ENCODE peak calls at places on chromosomes 1 and 21, in six cellular contexts. One of them, this sample, is unnamed. For H3K27me3, the result is how much of the 10 kb centered on the place peaks cover.

GRCh38 chr21:16509466-16509865 is 779.7 kb downstream of the USP25 start:
- DNase-seq in keratinocyte: no peak
- DNase-seq in psoas muscle: no peak
- DNase-seq in right lobe of liver: no peak
- DNase-seq in hepatocyte: no peak
- DNase-seq in MM.1S: no peak
- DNase-seq in this sample: no peak

GRCh38 chr1:151968058-151968457 is 25.6 kb downstream of the S100A10 start:
- DNase-seq in keratinocyte: no peak
- DNase-seq in psoas muscle: no peak
- DNase-seq in right lobe of liver: no peak
- DNase-seq in hepatocyte: peak
- DNase-seq in MM.1S: peak
- DNase-seq in this sample: no peak

GRCh38 chr1:231610392-231610791 is 16.2 kb upstream of the DISC1 start:
- DNase-seq in keratinocyte: no peak
- DNase-seq in psoas muscle: no peak
- DNase-seq in right lobe of liver: no peak
- DNase-seq in hepatocyte: no peak
- DNase-seq in MM.1S: peak
- DNase-seq in this sample: no peak

GRCh38 chr1:43879414-43879813 is 54.2 kb upstream of the ARTN start:
- DNase-seq in keratinocyte: no peak
- DNase-seq in psoas muscle: no peak
- DNase-seq in right lobe of liver: no peak
- DNase-seq in hepatocyte: no peak
- DNase-seq in MM.1S: no peak
- DNase-seq in this sample: no peak

GRCh38 chr1:162497723-162498441 is at the start of gene UHMK1:
- DNase-seq in keratinocyte: peak
- DNase-seq in psoas muscle: peak
- DNase-seq in right lobe of liver: peak
- DNase-seq in hepatocyte: peak
- DNase-seq in MM.1S: peak
- DNase-seq in this sample: peak

GRCh38 chr1:66282343-66282852 is 251.6 kb upstream of the SGIP1 start:
- DNase-seq in keratinocyte: no peak
- DNase-seq in psoas muscle: no peak
- DNase-seq in right lobe of liver: no peak
- DNase-seq in hepatocyte: no peak
- DNase-seq in MM.1S: peak
- DNase-seq in this sample: no peak

GRCh38 chr1:26112407-26112775 is 767 bp downstream of the PDIK1L start:
- DNase-seq in keratinocyte: no peak
- DNase-seq in psoas muscle: no peak
- DNase-seq in right lobe of liver: no peak
- DNase-seq in hepatocyte: no peak
- DNase-seq in MM.1S: no peak
- DNase-seq in this sample: no peak

GRCh38 chr1:19466112-19466561 is 19.2 kb downstream of the CAPZB start:
- DNase-seq in keratinocyte: no peak
- DNase-seq in psoas muscle: no peak
- DNase-seq in right lobe of liver: no peak
- DNase-seq in hepatocyte: no peak
- DNase-seq in MM.1S: no peak
- DNase-seq in this sample: no peak

GRCh38 chr1:178932552-178932906 is 61.7 kb upstream of the ANGPTL1 start:
- DNase-seq in keratinocyte: no peak
- DNase-seq in psoas muscle: no peak
- DNase-seq in right lobe of liver: no peak
- DNase-seq in hepatocyte: no peak
- DNase-seq in MM.1S: no peak
- DNase-seq in this sample: no peak

GRCh38 chr1:45275054-45275453 is 51.6 kb upstream of the HPDL start:
- DNase-seq in keratinocyte: no peak
- DNase-seq in psoas muscle: no peak
- DNase-seq in right lobe of liver: no peak
- DNase-seq in hepatocyte: no peak
- DNase-seq in MM.1S: peak
- DNase-seq in this sample: no peak

GRCh38 chr1:174222166-174222949 is 63.0 kb downstream of the RABGAP1L start:
- DNase-seq in keratinocyte: peak
- DNase-seq in psoas muscle: no peak
- DNase-seq in right lobe of liver: no peak
- DNase-seq in hepatocyte: no peak
- DNase-seq in MM.1S: no peak
- DNase-seq in this sample: no peak

GRCh38 chr1:236016083-236016482 is 48.8 kb downstream of the NID1 start:
- DNase-seq in keratinocyte: no peak
- DNase-seq in psoas muscle: peak
- DNase-seq in right lobe of liver: no peak
- DNase-seq in hepatocyte: no peak
- DNase-seq in MM.1S: no peak
- DNase-seq in this sample: peak

GRCh38 chr1:165857046-165857801 is 29.8 kb downstream of the UCK2 start:
- DNase-seq in keratinocyte: no peak
- DNase-seq in psoas muscle: no peak
- DNase-seq in right lobe of liver: peak
- DNase-seq in hepatocyte: peak
- DNase-seq in MM.1S: no peak
- DNase-seq in this sample: no peak

GRCh38 chr1:156709743-156710489 is 4.5 kb upstream of the CRABP2 start:
- DNase-seq in keratinocyte: no peak
- DNase-seq in psoas muscle: peak
- DNase-seq in right lobe of liver: no peak
- DNase-seq in hepatocyte: peak
- DNase-seq in MM.1S: no peak
- DNase-seq in this sample: peak

GRCh38 chr1:192797143-192797542 is 11.7 kb upstream of the RGS2 start:
- DNase-seq in keratinocyte: no peak
- DNase-seq in psoas muscle: no peak
- DNase-seq in right lobe of liver: no peak
- DNase-seq in hepatocyte: no peak
- DNase-seq in MM.1S: no peak
- DNase-seq in this sample: no peak

GRCh38 chr1:184524248-184524647 is 137.4 kb downstream of the C1orf21 start:
- DNase-seq in keratinocyte: peak
- DNase-seq in psoas muscle: no peak
- DNase-seq in right lobe of liver: no peak
- DNase-seq in hepatocyte: no peak
- DNase-seq in MM.1S: no peak
- DNase-seq in this sample: no peak

GRCh38 chr1:91124989-91125417 is 103.2 kb upstream of the ZNF644 start:
- DNase-seq in keratinocyte: no peak
- DNase-seq in psoas muscle: no peak
- DNase-seq in right lobe of liver: no peak
- DNase-seq in hepatocyte: peak
- DNase-seq in MM.1S: peak
- DNase-seq in this sample: no peak

GRCh38 chr1:206693592-206693991 is 8.9 kb downstream of the MAPKAPK2 start:
- DNase-seq in keratinocyte: no peak
- DNase-seq in psoas muscle: peak
- DNase-seq in right lobe of liver: peak
- DNase-seq in hepatocyte: no peak
- DNase-seq in MM.1S: no peak
- DNase-seq in this sample: no peak

GRCh38 chr1:192807221-192807967 is 1.4 kb upstream of the RGS2 start:
- DNase-seq in keratinocyte: no peak
- DNase-seq in psoas muscle: no peak
- DNase-seq in right lobe of liver: no peak
- DNase-seq in hepatocyte: no peak
- DNase-seq in MM.1S: no peak
- DNase-seq in this sample: no peak

GRCh38 chr1:113141650-113142473 is 68.9 kb downstream of the LRIG2 start:
- DNase-seq in keratinocyte: no peak
- DNase-seq in psoas muscle: no peak
- DNase-seq in right lobe of liver: no peak
- DNase-seq in hepatocyte: no peak
- DNase-seq in MM.1S: peak
- DNase-seq in this sample: no peak

GRCh38 chr1:174940776-174941175 is 59.0 kb upstream of the CACYBP start:
- DNase-seq in keratinocyte: no peak
- DNase-seq in psoas muscle: no peak
- DNase-seq in right lobe of liver: no peak
- DNase-seq in hepatocyte: no peak
- DNase-seq in MM.1S: no peak
- DNase-seq in this sample: no peak

GRCh38 chr1:65164633-65165032 is 16.6 kb downstream of the AK4 start:
- DNase-seq in keratinocyte: no peak
- DNase-seq in psoas muscle: no peak
- DNase-seq in right lobe of liver: no peak
- DNase-seq in hepatocyte: no peak
- DNase-seq in MM.1S: no peak
- DNase-seq in this sample: no peak

GRCh38 chr1:161216945-161217712 is 2.0 kb downstream of the FCER1G start:
- DNase-seq in keratinocyte: no peak
- DNase-seq in psoas muscle: no peak
- DNase-seq in right lobe of liver: no peak
- DNase-seq in hepatocyte: no peak
- DNase-seq in MM.1S: peak
- DNase-seq in this sample: no peak

GRCh38 chr1:245166471-245166885 is 11.7 kb downstream of the KIF26B start:
- DNase-seq in keratinocyte: no peak
- DNase-seq in psoas muscle: no peak
- DNase-seq in right lobe of liver: no peak
- DNase-seq in hepatocyte: peak
- DNase-seq in MM.1S: no peak
- DNase-seq in this sample: no peak

GRCh38 chr1:88649932-88650331 is 34.1 kb upstream of the PKN2 start:
- DNase-seq in keratinocyte: no peak
- DNase-seq in psoas muscle: no peak
- DNase-seq in right lobe of liver: no peak
- DNase-seq in hepatocyte: no peak
- DNase-seq in MM.1S: no peak
- DNase-seq in this sample: no peak

GRCh38 chr1:198258491-198258890 is 101.7 kb downstream of the NEK7 start:
- DNase-seq in keratinocyte: no peak
- DNase-seq in psoas muscle: no peak
- DNase-seq in right lobe of liver: no peak
- DNase-seq in hepatocyte: no peak
- DNase-seq in MM.1S: no peak
- DNase-seq in this sample: no peak

GRCh38 chr1:117671781-117672501 is 66.1 kb downstream of the TENT5C start:
- DNase-seq in keratinocyte: no peak
- DNase-seq in psoas muscle: peak
- DNase-seq in right lobe of liver: peak
- DNase-seq in hepatocyte: peak
- DNase-seq in MM.1S: no peak
- DNase-seq in this sample: peak

GRCh38 chr1:30731806-30732276 is 8.5 kb upstream of the MATN1 start:
- DNase-seq in keratinocyte: no peak
- DNase-seq in psoas muscle: no peak
- DNase-seq in right lobe of liver: no peak
- DNase-seq in hepatocyte: no peak
- DNase-seq in MM.1S: no peak
- DNase-seq in this sample: no peak

DNA sequence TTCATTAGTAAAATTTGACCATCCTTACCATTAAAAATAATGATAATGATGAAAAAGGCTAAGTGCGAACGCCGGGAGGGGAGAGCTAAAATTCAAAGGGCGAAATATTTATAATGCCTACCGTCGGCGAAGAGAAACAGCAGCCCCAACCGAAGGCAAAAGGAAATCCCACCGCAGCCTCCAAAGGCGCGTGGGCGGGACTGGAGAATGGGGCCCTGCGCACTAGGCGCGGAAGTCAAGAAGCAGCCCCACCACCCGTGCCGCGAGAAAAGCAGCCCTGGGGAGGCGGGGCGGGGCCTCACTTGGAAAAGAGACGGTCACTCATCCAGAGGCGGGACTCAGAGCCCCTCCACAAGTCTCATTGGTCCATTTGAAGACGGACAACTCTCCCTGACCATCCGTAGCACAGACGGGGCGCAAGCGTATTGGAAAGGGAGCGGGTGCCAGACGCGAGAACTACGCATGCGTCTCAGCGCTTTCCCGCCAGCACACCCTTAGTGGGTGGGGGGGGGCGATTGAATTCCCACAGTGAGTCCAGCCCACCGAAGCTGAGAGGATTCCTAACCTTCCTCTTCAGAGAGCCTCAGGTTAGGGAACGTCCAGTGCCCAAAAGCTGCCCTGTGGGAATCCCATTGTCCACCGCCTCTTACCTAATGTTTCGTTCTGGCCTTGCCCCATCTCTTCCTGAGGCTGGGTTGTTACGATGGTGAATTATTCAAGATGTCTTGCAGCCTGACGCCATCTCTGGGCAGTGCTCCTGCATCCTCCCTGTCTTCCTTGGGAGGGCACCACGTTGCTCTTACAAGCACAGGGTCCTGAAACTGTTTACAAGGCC is 19.0 kb downstream of the MTX1 start:
- DNase-seq in keratinocyte: peak
- DNase-seq in psoas muscle: peak
- DNase-seq in right lobe of liver: peak
- DNase-seq in hepatocyte: peak
- DNase-seq in MM.1S: peak
- DNase-seq in this sample: peak
- TF ChIP-seq CTCF in keratinocyte: no peak
- TF ChIP-seq CTCF in psoas muscle: no peak
- TF ChIP-seq CTCF in right lobe of liver: no peak
- TF ChIP-seq CTCF in hepatocyte: peak
- TF ChIP-seq CTCF in MM.1S: no peak
- TF ChIP-seq CTCF in this sample: no peak

GRCh38 chr21:45151484-45152115 is 77.2 kb downstream of the ADARB1 start:
- DNase-seq in keratinocyte: no peak
- DNase-seq in psoas muscle: no peak
- DNase-seq in right lobe of liver: no peak
- DNase-seq in hepatocyte: no peak
- DNase-seq in MM.1S: no peak
- DNase-seq in this sample: no peak
- H3K27ac ChIP-seq in keratinocyte: no peak
- H3K27ac ChIP-seq in psoas muscle: no peak
- H3K27ac ChIP-seq in right lobe of liver: no peak
- H3K27ac ChIP-seq in hepatocyte: no peak
- H3K27ac ChIP-seq in MM.1S: no peak
- H3K27ac ChIP-seq in this sample: no peak

GRCh38 chr21:42317826-42318746 is 2.9 kb upstream of the TFF3 start:
- DNase-seq in keratinocyte: no peak
- DNase-seq in psoas muscle: no peak
- DNase-seq in right lobe of liver: no peak
- DNase-seq in hepatocyte: no peak
- DNase-seq in MM.1S: no peak
- DNase-seq in this sample: no peak
- H3K27me3 ChIP-seq in keratinocyte: under half
- H3K27me3 ChIP-seq in psoas muscle: under half
- H3K27me3 ChIP-seq in right lobe of liver: under half
- H3K27me3 ChIP-seq in hepatocyte: under half
- H3K27me3 ChIP-seq in MM.1S: half or more
- H3K27me3 ChIP-seq in this sample: under half

DNA sequence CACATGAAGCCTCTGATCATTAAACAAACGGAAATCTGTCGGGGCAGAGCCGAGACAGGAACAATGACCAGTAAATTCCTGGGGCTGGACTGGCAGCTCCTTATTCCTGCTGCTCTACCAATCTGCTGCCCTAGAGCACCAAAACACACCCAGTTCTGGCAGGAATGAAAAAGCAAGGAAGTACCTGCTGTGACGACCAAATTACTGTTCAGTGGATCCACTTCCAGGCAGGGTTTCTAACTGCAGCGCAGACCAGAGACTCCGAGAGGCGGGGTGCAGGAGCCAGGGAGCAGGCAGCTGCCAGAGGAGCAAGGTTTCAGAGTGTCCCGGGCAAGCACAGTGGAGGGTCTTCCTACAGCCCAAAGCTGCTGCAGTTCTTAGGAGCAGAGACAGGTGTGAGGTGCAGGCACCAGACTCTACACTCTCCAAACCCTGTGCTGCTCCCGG is 32.4 kb downstream of the KANK4 start:
- DNase-seq in keratinocyte: no peak
- DNase-seq in psoas muscle: no peak
- DNase-seq in right lobe of liver: no peak
- DNase-seq in hepatocyte: no peak
- DNase-seq in MM.1S: no peak
- DNase-seq in this sample: no peak
- TF ChIP-seq CTCF in keratinocyte: no peak
- TF ChIP-seq CTCF in psoas muscle: no peak
- TF ChIP-seq CTCF in right lobe of liver: no peak
- TF ChIP-seq CTCF in hepatocyte: no peak
- TF ChIP-seq CTCF in MM.1S: no peak
- TF ChIP-seq CTCF in this sample: no peak